ENCODE peak calls at places on chromosomes 16 and 17, in ten cellular contexts. J, I, A, T, Y, F, U, O, G and E are unnamed samples.
A peak's percentile ranks its signal among the peaks of the same experiment; 100 is the strongest.

GRCh38 chr17:71741836-71742235 is 379.0 kb upstream of the SOX9 start:
- DNase-seq in J (no peak), I (no peak), A (no peak), T (no peak), Y (no peak), F (no peak), U (no peak), O (no peak), G (no peak), E (no peak)

GRCh38 chr17:51166987-51167931 is 1.0 kb downstream of the NME2 start:
- DNase-seq in J (peak; percentile 75), I (peak; percentile 68), A (peak; percentile 65), T (peak; percentile 70), Y (no peak), F (peak; percentile 79), U (peak; percentile 78), O (peak; percentile 63), G (peak; percentile 27), E (peak; percentile 43)

GRCh38 chr17:40303706-40304450 is 5.1 kb upstream of the RARA start:
- DNase-seq in J (no peak), I (no peak), A (no peak), T (no peak), Y (peak; percentile 95), F (no peak), U (no peak), O (no peak), G (no peak), E (no peak)

GRCh38 chr16:11201498-11202259 is 54.3 kb downstream of the SOCS1 start:
- DNase-seq in J (no peak), I (no peak), A (no peak), T (peak; percentile 63), Y (no peak), F (no peak), U (no peak), O (peak; percentile 12), G (no peak), E (no peak)

GRCh38 chr17:47813512-47814031 is 8.0 kb downstream of the OSBPL7 start:
- DNase-seq in J (no peak), I (no peak), A (peak; percentile 16), T (no peak), Y (peak; percentile 59), F (no peak), U (no peak), O (no peak), G (no peak), E (no peak)

GRCh38 chr17:78133971-78134898 is 3.7 kb downstream of the TMC8 start:
- DNase-seq in J (peak; percentile 50), I (no peak), A (peak; percentile 79), T (peak; percentile 75), Y (no peak), F (peak; percentile 69), U (peak; percentile 76), O (no peak), G (peak; percentile 38), E (peak; percentile 69)

GRCh38 chr17:45073414-45074070 is 12.4 kb downstream of the NMT1 start:
- DNase-seq in J (no peak), I (no peak), A (no peak), T (no peak), Y (peak; percentile 83), F (no peak), U (no peak), O (no peak), G (no peak), E (no peak)

GRCh38 chr16:31880322-31880979 is 6.8 kb downstream of the ZNF267 start:
- DNase-seq in J (no peak), I (no peak), A (no peak), T (peak; percentile 79), Y (no peak), F (no peak), U (peak; percentile 47), O (peak; percentile 19), G (no peak), E (no peak)

GRCh38 chr16:57013268-57013667 is 23.9 kb downstream of the NLRC5 start:
- DNase-seq in J (no peak), I (no peak), A (no peak), T (no peak), Y (no peak), F (no peak), U (no peak), O (no peak), G (no peak), E (no peak)

GRCh38 chr16:1691956-1692355 is 13.9 kb downstream of the JPT2 start:
- DNase-seq in J (no peak), I (no peak), A (no peak), T (no peak), Y (no peak), F (no peak), U (no peak), O (no peak), G (no peak), E (no peak)

GRCh38 chr17:83203073-83203471 is 123.7 kb downstream of the METRNL start:
- DNase-seq in J (no peak), I (no peak), A (peak; percentile 37), T (no peak), Y (peak; percentile 88), F (no peak), U (no peak), O (no peak), G (no peak), E (no peak)

GRCh38 chr16:68375801-68376536 is 65.2 kb downstream of the PRMT7 start:
- DNase-seq in J (no peak), I (no peak), A (no peak), T (no peak), Y (no peak), F (no peak), U (no peak), O (no peak), G (no peak), E (no peak)

GRCh38 chr17:79188048-79188447 is 113.4 kb downstream of the ENGASE start:
- DNase-seq in J (peak; percentile 42), I (no peak), A (no peak), T (peak; percentile 14), Y (no peak), F (peak; percentile 72), U (peak; percentile 15), O (no peak), G (no peak), E (peak; percentile 26)